ENCODE peak calls at places on chromosomes 5 and 9, in four cellular contexts. One of them, this sample, is unnamed.

GRCh38 chr5:124630767-124631704 is 115.4 kb downstream of the ZNF608 start:
- DNase-seq in SK-N-SH: no peak
- DNase-seq in K562: no peak
- DNase-seq in GM12878: no peak
- DNase-seq in this sample: no peak

GRCh38 chr5:163190762-163191161 is 246.6 kb upstream of the CCNG1 start:
- DNase-seq in SK-N-SH: no peak
- DNase-seq in K562: no peak
- DNase-seq in GM12878: peak
- DNase-seq in this sample: no peak

GRCh38 chr9:122346478-122347347 is 24.1 kb upstream of the PTGS1 start:
- DNase-seq in SK-N-SH: peak
- DNase-seq in K562: no peak
- DNase-seq in GM12878: no peak
- DNase-seq in this sample: peak

GRCh38 chr5:137401946-137402345 is 97.2 kb downstream of the SPOCK1 start:
- DNase-seq in SK-N-SH: no peak
- DNase-seq in K562: no peak
- DNase-seq in GM12878: no peak
- DNase-seq in this sample: no peak

GRCh38 chr9:114592356-114592755 is 4.8 kb downstream of the ATP6V1G1 start:
- DNase-seq in SK-N-SH: no peak
- DNase-seq in K562: no peak
- DNase-seq in GM12878: no peak
- DNase-seq in this sample: no peak

GRCh38 chr9:136618578-136619547 is 43.9 kb upstream of the EGFL7 start:
- DNase-seq in SK-N-SH: no peak
- DNase-seq in K562: no peak
- DNase-seq in GM12878: no peak
- DNase-seq in this sample: no peak

GRCh38 chr5:180331647-180331950 is 21.5 kb downstream of the GFPT2 start:
- DNase-seq in SK-N-SH: no peak
- DNase-seq in K562: no peak
- DNase-seq in GM12878: no peak
- DNase-seq in this sample: no peak

GRCh38 chr9:89442981-89443817 is 54.7 kb downstream of the SEMA4D start:
- DNase-seq in SK-N-SH: no peak
- DNase-seq in K562: no peak
- DNase-seq in GM12878: no peak
- DNase-seq in this sample: no peak

GRCh38 chr5:41193462-41194166 is 19.7 kb downstream of the C6 start:
- DNase-seq in SK-N-SH: no peak
- DNase-seq in K562: no peak
- DNase-seq in GM12878: no peak
- DNase-seq in this sample: no peak

GRCh38 chr5:96880402-96881164 is 4.3 kb downstream of the ERAP2 start:
- DNase-seq in SK-N-SH: no peak
- DNase-seq in K562: no peak
- DNase-seq in GM12878: no peak
- DNase-seq in this sample: no peak

GRCh38 chr9:134055981-134056461 is 11.8 kb downstream of the BRD3 start:
- DNase-seq in SK-N-SH: peak
- DNase-seq in K562: no peak
- DNase-seq in GM12878: no peak
- DNase-seq in this sample: no peak

GRCh38 chr5:168128556-168128955 is 162.9 kb upstream of the WWC1 start:
- DNase-seq in SK-N-SH: peak
- DNase-seq in K562: no peak
- DNase-seq in GM12878: no peak
- DNase-seq in this sample: no peak

GRCh38 chr5:154878642-154879335 is 20.4 kb downstream of the CNOT8 start:
- DNase-seq in SK-N-SH: no peak
- DNase-seq in K562: no peak
- DNase-seq in GM12878: no peak
- DNase-seq in this sample: no peak

GRCh38 chr5:139652788-139653241 is 4.7 kb downstream of the CXXC5 start:
- DNase-seq in SK-N-SH: no peak
- DNase-seq in K562: no peak
- DNase-seq in GM12878: no peak
- DNase-seq in this sample: no peak

GRCh38 chr9:127066775-127067111 is 55.7 kb downstream of the ANGPTL2 start:
- DNase-seq in SK-N-SH: no peak
- DNase-seq in K562: no peak
- DNase-seq in GM12878: no peak
- DNase-seq in this sample: no peak

GRCh38 chr5:106080540-106080939 is 1590.2 kb downstream of the EFNA5 start:
- DNase-seq in SK-N-SH: no peak
- DNase-seq in K562: no peak
- DNase-seq in GM12878: no peak
- DNase-seq in this sample: no peak

GRCh38 chr5:72463499-72464052 is 43.6 kb downstream of the ZNF366 start:
- DNase-seq in SK-N-SH: no peak
- DNase-seq in K562: peak
- DNase-seq in GM12878: no peak
- DNase-seq in this sample: no peak

GRCh38 chr5:74378464-74378863 is 262.1 kb downstream of the ENC1 start:
- DNase-seq in SK-N-SH: no peak
- DNase-seq in K562: no peak
- DNase-seq in GM12878: no peak
- DNase-seq in this sample: no peak

GRCh38 chr5:154095819-154096380 is 57.1 kb downstream of the MFAP3 start:
- DNase-seq in SK-N-SH: no peak
- DNase-seq in K562: no peak
- DNase-seq in GM12878: no peak
- DNase-seq in this sample: no peak

GRCh38 chr5:111641533-111642230 is 115.3 kb downstream of the NREP start:
- DNase-seq in SK-N-SH: no peak
- DNase-seq in K562: no peak
- DNase-seq in GM12878: no peak
- DNase-seq in this sample: no peak

GRCh38 chr9:68704804-68705635 is at the start of gene PIP5K1B:
- DNase-seq in SK-N-SH: peak
- DNase-seq in K562: peak
- DNase-seq in GM12878: no peak
- DNase-seq in this sample: no peak

GRCh38 chr9:90062982-90063381 is 458.2 kb downstream of the GADD45G start:
- DNase-seq in SK-N-SH: no peak
- DNase-seq in K562: no peak
- DNase-seq in GM12878: no peak
- DNase-seq in this sample: no peak

GRCh38 chr5:55064523-55064922 is 37.9 kb upstream of the GZMA start:
- DNase-seq in SK-N-SH: no peak
- DNase-seq in K562: no peak
- DNase-seq in GM12878: no peak
- DNase-seq in this sample: no peak

GRCh38 chr5:80097516-80097915 is 62.4 kb downstream of the THBS4 start:
- DNase-seq in SK-N-SH: no peak
- DNase-seq in K562: no peak
- DNase-seq in GM12878: no peak
- DNase-seq in this sample: no peak

GRCh38 chr9:131318211-131318610 is 28.7 kb downstream of the PLPP7 start:
- DNase-seq in SK-N-SH: peak
- DNase-seq in K562: no peak
- DNase-seq in GM12878: no peak
- DNase-seq in this sample: no peak

GRCh38 chr9:3751125-3751758 is 225.4 kb upstream of the RFX3 start:
- DNase-seq in SK-N-SH: no peak
- DNase-seq in K562: no peak
- DNase-seq in GM12878: no peak
- DNase-seq in this sample: no peak

GRCh38 chr9:99199938-99200539 is 21.7 kb downstream of the ALG2 start:
- DNase-seq in SK-N-SH: no peak
- DNase-seq in K562: no peak
- DNase-seq in GM12878: no peak
- DNase-seq in this sample: no peak

GRCh38 chr5:105460721-105461120 is 1898.1 kb upstream of the NUDT12 start:
- DNase-seq in SK-N-SH: no peak
- DNase-seq in K562: no peak
- DNase-seq in GM12878: no peak
- DNase-seq in this sample: no peak

GRCh38 chr5:160685219-160685618 is 166.8 kb downstream of the ATP10B start:
- DNase-seq in SK-N-SH: no peak
- DNase-seq in K562: no peak
- DNase-seq in GM12878: no peak
- DNase-seq in this sample: no peak

GRCh38 chr9:95135756-95136155 is 181.8 kb downstream of the FANCC start:
- DNase-seq in SK-N-SH: no peak
- DNase-seq in K562: no peak
- DNase-seq in GM12878: no peak
- DNase-seq in this sample: no peak

GRCh38 chr9:21165516-21165915 is 944 bp downstream of the IFNA21 start:
- DNase-seq in SK-N-SH: no peak
- DNase-seq in K562: no peak
- DNase-seq in GM12878: no peak
- DNase-seq in this sample: no peak

GRCh38 chr5:127070243-127070642 is 3.1 kb downstream of the C5orf63 start:
- DNase-seq in SK-N-SH: no peak
- DNase-seq in K562: no peak
- DNase-seq in GM12878: no peak
- DNase-seq in this sample: no peak
- TF ChIP-seq NRF1 in SK-N-SH: no peak
- TF ChIP-seq NRF1 in K562: no peak
- TF ChIP-seq NRF1 in GM12878: no peak
- TF ChIP-seq NRF1 in this sample: no peak

DNA sequence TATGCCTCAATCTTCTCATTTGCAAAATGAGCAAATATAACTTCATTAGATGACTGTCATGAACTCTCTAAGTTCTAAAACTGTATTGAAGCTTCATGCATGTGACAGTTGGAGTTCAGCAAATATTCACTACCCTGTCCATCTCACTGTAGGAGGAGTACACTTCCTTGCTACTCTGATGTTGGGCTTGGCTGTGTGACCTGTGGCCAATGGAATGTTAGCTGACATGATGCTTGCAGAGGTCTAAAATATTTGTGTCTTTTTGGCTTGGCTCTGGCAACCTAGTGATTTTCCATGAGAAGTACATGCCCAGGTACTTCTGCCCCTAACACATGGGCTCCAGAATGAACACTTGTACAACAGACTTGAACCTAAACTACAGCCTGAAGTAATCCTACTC is 203.1 kb upstream of the ANKH start:
- DNase-seq in SK-N-SH: no peak
- DNase-seq in K562: no peak
- DNase-seq in GM12878: no peak
- DNase-seq in this sample: no peak
- TF ChIP-seq NRF1 in SK-N-SH: no peak
- TF ChIP-seq NRF1 in K562: no peak
- TF ChIP-seq NRF1 in GM12878: no peak
- TF ChIP-seq NRF1 in this sample: no peak

GRCh38 chr5:32168460-32169033 is 5.6 kb downstream of the GOLPH3 start:
- DNase-seq in SK-N-SH: no peak
- DNase-seq in K562: no peak
- DNase-seq in GM12878: no peak
- DNase-seq in this sample: no peak

GRCh38 chr5:32173394-32174010 is 617 bp downstream of the GOLPH3 start:
- DNase-seq in SK-N-SH: peak
- DNase-seq in K562: peak
- DNase-seq in GM12878: no peak
- DNase-seq in this sample: peak

GRCh38 chr5:32172908-32173393 is 1.2 kb downstream of the GOLPH3 start:
- DNase-seq in SK-N-SH: no peak
- DNase-seq in K562: no peak
- DNase-seq in GM12878: no peak
- DNase-seq in this sample: no peak

GRCh38 chr5:32174011-32174866 is at the start of gene GOLPH3:
- DNase-seq in SK-N-SH: peak
- DNase-seq in K562: peak
- DNase-seq in GM12878: no peak
- DNase-seq in this sample: peak

DNA sequence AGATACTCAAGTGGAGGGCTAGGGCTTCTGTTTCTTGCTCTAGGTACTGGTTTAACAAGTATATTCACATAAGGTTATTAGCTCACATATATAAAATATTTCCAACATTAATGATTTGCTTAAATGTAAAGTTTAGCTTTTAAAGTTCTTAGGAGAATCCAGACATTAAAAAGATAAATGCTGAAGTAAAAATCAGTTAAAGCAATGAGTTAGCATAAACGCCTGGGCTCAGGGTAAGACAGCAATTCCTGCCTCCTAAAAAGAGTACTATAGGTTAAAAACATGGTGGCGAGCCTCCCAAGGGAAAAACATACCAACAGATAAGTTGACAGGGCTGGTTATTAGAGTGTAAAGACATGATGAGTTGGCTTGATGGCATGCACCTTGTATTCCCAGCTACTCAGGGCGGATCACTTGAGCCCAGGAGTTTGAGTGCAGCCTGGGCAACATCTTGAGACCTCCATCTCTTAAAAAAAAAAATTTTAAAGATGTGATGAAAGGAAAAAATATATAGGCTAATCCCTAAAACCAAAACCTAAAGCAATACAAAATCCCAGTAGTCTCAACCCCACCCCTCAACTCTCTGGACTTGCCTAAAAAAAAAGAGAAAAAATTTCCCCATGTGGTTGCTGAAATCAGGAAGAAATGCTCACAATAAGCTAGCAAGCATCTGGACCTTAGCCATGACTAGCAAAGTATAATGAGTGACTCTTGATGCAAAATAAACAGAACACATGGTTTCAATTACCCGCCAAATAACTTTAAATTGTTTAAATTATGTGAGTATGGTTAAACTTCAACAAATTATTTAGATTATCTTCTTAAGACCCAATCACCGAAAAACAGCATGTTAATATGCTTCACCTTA is 3.6 kb downstream of the GOLPH3 start:
- DNase-seq in SK-N-SH: peak
- DNase-seq in K562: no peak
- DNase-seq in GM12878: no peak
- DNase-seq in this sample: no peak
- TF ChIP-seq NRF1 in SK-N-SH: no peak
- TF ChIP-seq NRF1 in K562: no peak
- TF ChIP-seq NRF1 in GM12878: no peak
- TF ChIP-seq NRF1 in this sample: no peak

DNA sequence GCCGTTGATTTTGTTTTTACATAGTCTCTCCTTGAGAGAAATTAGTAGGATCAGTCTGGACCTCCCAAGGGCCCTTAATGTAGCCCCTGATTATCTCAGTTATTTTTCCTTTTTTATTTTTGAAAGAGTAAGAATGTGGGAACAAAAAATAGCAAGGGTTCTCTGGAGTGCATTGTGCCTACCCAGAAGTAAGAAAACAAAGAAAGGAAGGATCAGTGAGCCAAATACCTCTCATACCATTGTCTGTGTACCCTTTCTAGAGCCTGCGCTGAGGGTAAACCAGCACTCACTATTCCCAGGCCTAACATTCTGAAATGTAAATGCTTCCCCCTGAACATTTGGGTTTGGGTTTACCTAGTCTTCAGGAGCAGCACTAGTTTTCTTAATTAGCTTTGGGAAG is 213.0 kb upstream of the TARS1 start:
- DNase-seq in SK-N-SH: no peak
- DNase-seq in K562: no peak
- DNase-seq in GM12878: no peak
- DNase-seq in this sample: no peak
- TF ChIP-seq NRF1 in SK-N-SH: no peak
- TF ChIP-seq NRF1 in K562: no peak
- TF ChIP-seq NRF1 in GM12878: no peak
- TF ChIP-seq NRF1 in this sample: no peak

GRCh38 chr9:32551491-32552049 is 557 bp upstream of the SMIM27 start:
- DNase-seq in SK-N-SH: peak
- DNase-seq in K562: peak
- DNase-seq in GM12878: peak
- DNase-seq in this sample: no peak
- TF ChIP-seq NRF1 in SK-N-SH: no peak
- TF ChIP-seq NRF1 in K562: no peak
- TF ChIP-seq NRF1 in GM12878: no peak
- TF ChIP-seq NRF1 in this sample: no peak

GRCh38 chr5:147509710-147510651 is at the start of gene DPYSL3:
- DNase-seq in SK-N-SH: peak
- DNase-seq in K562: no peak
- DNase-seq in GM12878: no peak
- DNase-seq in this sample: peak
- TF ChIP-seq NRF1 in SK-N-SH: peak
- TF ChIP-seq NRF1 in K562: no peak
- TF ChIP-seq NRF1 in GM12878: no peak
- TF ChIP-seq NRF1 in this sample: no peak